ENCODE peak calls at places on chromosomes 1 and 21, in ten cellular contexts. V is brain microvascular endothelial cell; Z is heart left ventricle; B is neural progenitor cell; T is small intestine; M is effector memory CD4-positive, alpha-beta T cell; S is upper lobe of right lung; E is fibroblast of lung; C is ovary; G is aorta. P is an unnamed sample.

GRCh38 chr1:20698195-20698910 is 19.5 kb downstream of the KIF17 start:
- DNase-seq in T (no peak), C (no peak), S (no peak), G (no peak), B (no peak), M (no peak), V (peak; percentile 21), Z (no peak), E (peak; percentile 34), P (no peak)

GRCh38 chr1:22957066-22957465 is 15.6 kb downstream of the LACTBL1 start:
- DNase-seq in S (no peak), Z (no peak), T (no peak), B (no peak), G (no peak), E (no peak), C (no peak), V (no peak), M (no peak), P (no peak)

GRCh38 chr1:194033646-194034045 is 847.2 kb upstream of the B3GALT2 start:
- DNase-seq in Z (no peak), C (no peak), V (no peak), B (no peak), G (no peak), T (no peak), E (no peak), S (no peak), M (no peak), P (no peak)

GRCh38 chr1:10646347-10646861 is 150.0 kb downstream of the CASZ1 start:
- DNase-seq in B (no peak), E (peak; percentile 56), V (peak; percentile 68), C (no peak), Z (peak; percentile 60), M (no peak), T (peak; percentile 76), G (no peak), S (no peak), P (no peak)

GRCh38 chr1:229572286-229572685 is 13.8 kb upstream of the ABCB10 start:
- DNase-seq in C (no peak), Z (no peak), T (no peak), M (no peak), G (no peak), V (no peak), S (no peak), E (no peak), B (no peak), P (no peak)

GRCh38 chr1:67393737-67394136 is 36.5 kb downstream of the SERBP1 start:
- DNase-seq in Z (no peak), G (no peak), M (no peak), B (no peak), E (no peak), S (no peak), T (no peak), C (no peak), V (no peak), P (no peak)

GRCh38 chr1:42348498-42348897 is 13.5 kb upstream of the FOXJ3 start:
- DNase-seq in G (no peak), S (no peak), Z (no peak), V (no peak), E (no peak), C (no peak), M (no peak), T (no peak), B (peak; percentile 53), P (no peak)

GRCh38 chr1:214584805-214585766 is 17.9 kb upstream of the CENPF start:
- DNase-seq in M (no peak), T (peak; percentile 47), E (peak; percentile 75), Z (no peak), G (no peak), C (no peak), V (no peak), S (no peak), B (peak; percentile 24), P (no peak)

GRCh38 chr1:208917719-208918118 is 665.8 kb upstream of the CAMK1G start:
- DNase-seq in M (no peak), B (no peak), Z (no peak), V (no peak), E (no peak), S (no peak), T (no peak), G (no peak), C (no peak), P (no peak)

GRCh38 chr1:245585252-245585959 is 430.6 kb downstream of the KIF26B start:
- DNase-seq in B (no peak), V (peak; percentile 69), M (no peak), Z (no peak), S (no peak), T (no peak), G (no peak), C (no peak), E (peak; percentile 60), P (no peak)

GRCh38 chr1:248143311-248143710 is 1.6 kb upstream of the OR2M5 start:
- DNase-seq in T (no peak), Z (no peak), C (no peak), M (no peak), S (no peak), B (no peak), G (no peak), E (no peak), V (no peak), P (no peak)

GRCh38 chr1:169118227-169118626 is 11.7 kb downstream of the ATP1B1 start:
- DNase-seq in M (no peak), S (no peak), Z (no peak), G (no peak), C (no peak), E (no peak), B (no peak), V (no peak), T (no peak), P (no peak)
- H3K36me3 ChIP-seq in M (no peaks in the 10 kb centered on the region), S (peaks cover 9% of the 10 kb centered on the region), Z (peaks cover 41% of the 10 kb centered on the region), G (no peaks in the 10 kb centered on the region), C (no peaks in the 10 kb centered on the region), E (peaks cover 2% of the 10 kb centered on the region), B (no peaks in the 10 kb centered on the region), V (no peaks in the 10 kb centered on the region), T (no peaks in the 10 kb centered on the region), P (peaks cover 97% of the 10 kb centered on the region)

GRCh38 chr1:180614746-180615145 is 17.1 kb upstream of the XPR1 start:
- DNase-seq in B (no peak), T (no peak), V (no peak), G (no peak), Z (no peak), S (no peak), E (no peak), M (no peak), C (no peak), P (no peak)
- H3K27ac ChIP-seq in B (no peak overlapping the region), T (no peak overlapping the region), V (no peak overlapping the region), G (no peak overlapping the region), Z (no peak overlapping the region), S (no peak overlapping the region), E (no peak overlapping the region), M (no peak overlapping the region), C (no peak overlapping the region), P (no peak overlapping the region)

DNA sequence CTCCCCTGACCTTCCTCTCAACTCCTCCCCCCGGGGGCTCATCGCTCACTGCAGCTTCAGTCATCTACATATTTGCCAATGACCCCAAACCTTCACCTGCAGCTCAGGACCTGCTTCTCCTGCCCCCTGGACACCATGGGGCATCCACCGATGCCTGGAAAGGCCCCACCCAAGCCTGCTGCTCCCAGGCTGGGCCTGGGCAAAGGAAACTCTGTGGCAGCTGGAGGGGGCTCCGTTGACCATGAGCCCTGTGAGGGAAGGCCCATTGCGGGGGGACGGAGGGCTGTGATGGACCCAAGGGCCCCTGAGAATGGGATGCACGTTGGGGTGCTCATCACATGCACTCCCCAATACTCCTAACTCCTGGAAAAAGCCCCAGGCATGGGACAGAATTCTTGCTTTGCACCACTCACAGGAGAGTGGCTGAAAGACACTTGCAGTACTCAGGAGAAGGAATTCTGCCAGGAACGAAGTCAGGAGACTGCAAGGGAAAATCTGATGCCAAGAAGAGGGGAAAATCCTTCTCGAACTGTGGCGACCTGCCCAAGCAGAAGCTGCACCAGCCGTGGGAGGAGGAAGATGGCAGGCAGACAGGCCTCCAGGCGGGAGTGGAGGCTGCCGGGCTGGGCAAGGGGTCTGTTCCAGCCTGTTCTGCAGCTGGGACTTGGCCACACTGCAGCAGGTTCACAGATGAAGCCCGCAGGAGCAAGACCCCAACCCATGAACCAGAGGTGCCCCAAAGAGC is 18.4 kb downstream of the MATN1 start:
- DNase-seq in V (no peak), C (no peak), E (no peak), S (peak; percentile 56), M (no peak), B (no peak), G (no peak), Z (no peak), T (no peak), P (no peak)
- H3K36me3 ChIP-seq in V (no peaks in the 10 kb centered on the region), C (no peaks in the 10 kb centered on the region), E (no peaks in the 10 kb centered on the region), S (no peaks in the 10 kb centered on the region), M (no peaks in the 10 kb centered on the region), B (no peaks in the 10 kb centered on the region), G (no peaks in the 10 kb centered on the region), Z (no peaks in the 10 kb centered on the region), T (no peaks in the 10 kb centered on the region), P (no peaks in the 10 kb centered on the region)

GRCh38 chr21:46394819-46395152 is 63.9 kb upstream of the DIP2A start:
- DNase-seq in S (no peak), M (no peak), G (peak; percentile 67), V (no peak), T (no peak), B (no peak), E (no peak), Z (no peak), C (no peak), P (peak; percentile 54)

GRCh38 chr21:46393451-46393940 is 65.2 kb upstream of the DIP2A start:
- DNase-seq in T (no peak), C (peak; percentile 57), G (peak; percentile 73), M (no peak), E (no peak), S (no peak), B (no peak), Z (no peak), V (no peak), P (peak; percentile 43)

GRCh38 chr21:46392921-46393320 is 65.8 kb upstream of the DIP2A start:
- DNase-seq in M (no peak), S (no peak), C (peak; percentile 86), Z (no peak), E (no peak), G (peak; percentile 90), B (no peak), V (peak; percentile 14), T (no peak), P (peak; percentile 83)

GRCh38 chr21:46391773-46392172 is 66.9 kb upstream of the DIP2A start:
- DNase-seq in M (no peak), E (no peak), Z (no peak), S (no peak), B (no peak), G (no peak), C (peak; percentile 72), T (no peak), V (no peak), P (peak; percentile 12)

DNA sequence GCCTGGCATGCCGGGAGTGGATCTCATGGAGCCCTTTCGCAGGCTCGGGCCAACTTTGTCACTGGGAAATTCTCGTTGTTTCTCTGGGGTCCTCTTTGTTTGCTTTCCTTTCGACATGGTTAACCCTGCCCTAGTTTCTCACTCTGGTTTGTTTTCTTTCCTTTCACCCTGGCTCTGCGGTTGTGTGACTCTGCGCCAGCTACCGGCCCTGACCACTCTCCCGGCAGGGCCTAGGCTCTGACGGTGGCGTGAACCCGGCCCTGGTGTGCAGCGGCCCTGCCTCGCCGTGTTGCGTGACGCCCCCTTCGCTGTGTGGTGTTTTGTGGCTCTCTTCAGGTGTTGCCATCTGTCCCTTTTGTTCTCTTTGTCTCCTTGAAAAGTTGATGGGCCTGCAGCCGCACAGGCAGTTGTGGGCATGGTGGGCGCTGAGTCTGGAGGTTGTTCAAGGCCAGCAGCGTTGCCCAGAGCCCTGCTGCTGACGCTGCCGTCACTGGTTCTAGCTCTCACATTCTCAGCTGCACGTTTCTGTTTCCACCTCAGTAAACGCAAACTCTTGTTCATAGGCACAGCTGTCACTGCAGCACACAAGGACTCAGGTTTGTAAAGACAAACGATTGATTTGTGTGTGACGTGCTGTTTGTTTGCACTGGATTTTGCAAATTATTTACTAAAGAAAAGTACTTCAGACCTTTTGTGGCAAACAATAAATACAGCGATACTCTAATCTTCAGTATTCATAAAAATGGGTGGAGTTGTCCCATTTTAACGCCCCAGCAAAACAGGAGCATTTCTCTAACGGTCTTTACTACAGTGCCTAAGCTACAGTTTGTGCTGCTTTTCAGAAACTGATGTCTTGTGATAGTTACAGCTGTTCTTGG is 64.5 kb upstream of the DIP2A start:
- DNase-seq in Z (no peak), C (no peak), B (no peak), M (no peak), V (no peak), E (no peak), S (no peak), G (peak; percentile 50), T (no peak), P (peak; percentile 51)
- H3K27ac ChIP-seq in Z (no peak overlapping the region), C (peak overlapping the region; percentile 87), B (no peak overlapping the region), M (no peak overlapping the region), V (no peak overlapping the region), E (no peak overlapping the region), S (no peak overlapping the region), G (no peak overlapping the region), T (no peak overlapping the region), P (peak overlapping the region; percentile 92)